ENCODE peak calls at places on chromosomes 12 and 14, in ten cellular contexts. One of them, this sample, is unnamed.

GRCh38 chr12:8644345-8645248 is 18.0 kb downstream of the MFAP5 start:
- DNase-seq in IMR-90: no peak
- DNase-seq in endothelial cell of umbilical vein: no peak
- DNase-seq in uterus: no peak
- DNase-seq in tibial nerve: no peak
- DNase-seq in stomach: no peak
- DNase-seq in heart left ventricle: no peak
- DNase-seq in H54: no peak
- DNase-seq in Peyer's patch: peak; percentile 80
- DNase-seq in A549: no peak
- DNase-seq in this sample: no peak

GRCh38 chr12:75798527-75798926 is 233.0 kb downstream of the PHLDA1 start:
- DNase-seq in A549: no peak
- DNase-seq in uterus: no peak
- DNase-seq in stomach: no peak
- DNase-seq in Peyer's patch: no peak
- DNase-seq in endothelial cell of umbilical vein: no peak
- DNase-seq in IMR-90: no peak
- DNase-seq in heart left ventricle: no peak
- DNase-seq in H54: no peak
- DNase-seq in tibial nerve: no peak
- DNase-seq in this sample: no peak

GRCh38 chr12:78421011-78421410 is 443.6 kb upstream of the SYT1 start:
- DNase-seq in stomach: no peak
- DNase-seq in heart left ventricle: no peak
- DNase-seq in IMR-90: peak; percentile 8
- DNase-seq in Peyer's patch: no peak
- DNase-seq in H54: no peak
- DNase-seq in A549: no peak
- DNase-seq in endothelial cell of umbilical vein: no peak
- DNase-seq in tibial nerve: no peak
- DNase-seq in uterus: no peak
- DNase-seq in this sample: no peak

GRCh38 chr14:67166450-67166853 is 22.8 kb upstream of the GARIN2 start:
- DNase-seq in tibial nerve: peak; percentile 61
- DNase-seq in endothelial cell of umbilical vein: peak; percentile 60
- DNase-seq in stomach: no peak
- DNase-seq in IMR-90: peak; percentile 58
- DNase-seq in Peyer's patch: peak; percentile 70
- DNase-seq in H54: no peak
- DNase-seq in A549: peak; percentile 64
- DNase-seq in uterus: no peak
- DNase-seq in heart left ventricle: no peak
- DNase-seq in this sample: no peak

GRCh38 chr12:30640392-30640791 is 55.3 kb downstream of the IPO8 start:
- DNase-seq in uterus: no peak
- DNase-seq in H54: no peak
- DNase-seq in stomach: no peak
- DNase-seq in endothelial cell of umbilical vein: no peak
- DNase-seq in tibial nerve: no peak
- DNase-seq in heart left ventricle: no peak
- DNase-seq in Peyer's patch: no peak
- DNase-seq in IMR-90: no peak
- DNase-seq in A549: no peak
- DNase-seq in this sample: no peak

GRCh38 chr14:59332727-59333126 is 132.5 kb downstream of the GPR135 start:
- DNase-seq in endothelial cell of umbilical vein: peak; percentile 94
- DNase-seq in stomach: no peak
- DNase-seq in uterus: no peak
- DNase-seq in A549: peak; percentile 41
- DNase-seq in tibial nerve: no peak
- DNase-seq in H54: no peak
- DNase-seq in IMR-90: peak; percentile 97
- DNase-seq in heart left ventricle: no peak
- DNase-seq in Peyer's patch: no peak
- DNase-seq in this sample: no peak

GRCh38 chr12:105474672-105475071 is 144.2 kb downstream of the C12orf75 start:
- DNase-seq in H54: peak; percentile 55
- DNase-seq in uterus: no peak
- DNase-seq in stomach: no peak
- DNase-seq in endothelial cell of umbilical vein: peak; percentile 62
- DNase-seq in A549: no peak
- DNase-seq in tibial nerve: no peak
- DNase-seq in IMR-90: peak; percentile 22
- DNase-seq in heart left ventricle: no peak
- DNase-seq in Peyer's patch: no peak
- DNase-seq in this sample: no peak

GRCh38 chr12:109010259-109010658 is 10.6 kb downstream of the SVOP start:
- DNase-seq in uterus: no peak
- DNase-seq in endothelial cell of umbilical vein: no peak
- DNase-seq in H54: no peak
- DNase-seq in IMR-90: no peak
- DNase-seq in A549: no peak
- DNase-seq in Peyer's patch: no peak
- DNase-seq in stomach: no peak
- DNase-seq in tibial nerve: no peak
- DNase-seq in heart left ventricle: no peak
- DNase-seq in this sample: no peak

GRCh38 chr12:62021808-62022207 is 238.4 kb upstream of the USP15 start:
- DNase-seq in stomach: no peak
- DNase-seq in endothelial cell of umbilical vein: no peak
- DNase-seq in IMR-90: no peak
- DNase-seq in Peyer's patch: no peak
- DNase-seq in tibial nerve: no peak
- DNase-seq in heart left ventricle: no peak
- DNase-seq in uterus: no peak
- DNase-seq in A549: peak; percentile 26
- DNase-seq in H54: no peak
- DNase-seq in this sample: no peak

GRCh38 chr12:122021193-122021821 is 377 bp upstream of the BCL7A start:
- DNase-seq in IMR-90: no peak
- DNase-seq in uterus: peak; percentile 37
- DNase-seq in H54: no peak
- DNase-seq in heart left ventricle: peak; percentile 70
- DNase-seq in Peyer's patch: no peak
- DNase-seq in stomach: no peak
- DNase-seq in A549: no peak
- DNase-seq in tibial nerve: no peak
- DNase-seq in endothelial cell of umbilical vein: peak; percentile 39
- DNase-seq in this sample: no peak

GRCh38 chr12:122022393-122023338 is 982 bp downstream of the BCL7A start:
- DNase-seq in uterus: no peak
- DNase-seq in tibial nerve: no peak
- DNase-seq in endothelial cell of umbilical vein: no peak
- DNase-seq in H54: no peak
- DNase-seq in A549: no peak
- DNase-seq in heart left ventricle: no peak
- DNase-seq in IMR-90: no peak
- DNase-seq in stomach: peak; percentile 31
- DNase-seq in Peyer's patch: no peak
- DNase-seq in this sample: no peak

GRCh38 chr12:122024132-122024785 is 2.6 kb downstream of the BCL7A start:
- DNase-seq in endothelial cell of umbilical vein: no peak
- DNase-seq in IMR-90: peak; percentile 25
- DNase-seq in stomach: no peak
- DNase-seq in heart left ventricle: no peak
- DNase-seq in uterus: no peak
- DNase-seq in A549: no peak
- DNase-seq in H54: no peak
- DNase-seq in tibial nerve: no peak
- DNase-seq in Peyer's patch: no peak
- DNase-seq in this sample: no peak

GRCh38 chr12:122021822-122022392 is at the start of gene BCL7A:
- DNase-seq in heart left ventricle: peak; percentile 81
- DNase-seq in IMR-90: peak; percentile 74
- DNase-seq in H54: peak; percentile 71
- DNase-seq in A549: peak; percentile 85
- DNase-seq in endothelial cell of umbilical vein: peak; percentile 72
- DNase-seq in tibial nerve: peak; percentile 57
- DNase-seq in uterus: peak; percentile 70
- DNase-seq in stomach: peak; percentile 70
- DNase-seq in Peyer's patch: peak; percentile 79
- DNase-seq in this sample: peak; percentile 68

GRCh38 chr12:122023339-122024131 is 1.9 kb downstream of the BCL7A start:
- DNase-seq in IMR-90: peak; percentile 70
- DNase-seq in uterus: peak; percentile 76
- DNase-seq in stomach: peak; percentile 70
- DNase-seq in tibial nerve: peak; percentile 34
- DNase-seq in H54: no peak
- DNase-seq in Peyer's patch: peak; percentile 66
- DNase-seq in A549: peak; percentile 55
- DNase-seq in heart left ventricle: peak; percentile 75
- DNase-seq in endothelial cell of umbilical vein: peak; percentile 79
- DNase-seq in this sample: no peak
- TF ChIP-seq POLR2A in IMR-90: no peak
- TF ChIP-seq POLR2A in uterus: peak; percentile 26
- TF ChIP-seq POLR2A in stomach: no peak
- TF ChIP-seq POLR2A in tibial nerve: no peak
- TF ChIP-seq POLR2A in H54: no peak
- TF ChIP-seq POLR2A in Peyer's patch: no peak
- TF ChIP-seq POLR2A in A549: no peak
- TF ChIP-seq POLR2A in heart left ventricle: no peak
- TF ChIP-seq POLR2A in endothelial cell of umbilical vein: no peak
- TF ChIP-seq POLR2A in this sample: no peak

GRCh38 chr14:51989293-51990234 is at the start of gene RTRAF:
- DNase-seq in heart left ventricle: peak; percentile 97
- DNase-seq in IMR-90: peak; percentile 92
- DNase-seq in Peyer's patch: peak; percentile 97
- DNase-seq in H54: peak; percentile 72
- DNase-seq in endothelial cell of umbilical vein: peak; percentile 97
- DNase-seq in uterus: peak; percentile 93
- DNase-seq in stomach: peak; percentile 95
- DNase-seq in A549: peak; percentile 94
- DNase-seq in tibial nerve: peak; percentile 86
- DNase-seq in this sample: peak; percentile 68
- TF ChIP-seq POLR2A in heart left ventricle: peak; percentile 49
- TF ChIP-seq POLR2A in IMR-90: peak; percentile 82
- TF ChIP-seq POLR2A in Peyer's patch: peak; percentile 87
- TF ChIP-seq POLR2A in H54: peak; percentile 60
- TF ChIP-seq POLR2A in endothelial cell of umbilical vein: peak; percentile 84
- TF ChIP-seq POLR2A in uterus: peak; percentile 85
- TF ChIP-seq POLR2A in stomach: no peak
- TF ChIP-seq POLR2A in A549: peak; percentile 78
- TF ChIP-seq POLR2A in tibial nerve: peak; percentile 87
- TF ChIP-seq POLR2A in this sample: peak; percentile 77

DNA sequence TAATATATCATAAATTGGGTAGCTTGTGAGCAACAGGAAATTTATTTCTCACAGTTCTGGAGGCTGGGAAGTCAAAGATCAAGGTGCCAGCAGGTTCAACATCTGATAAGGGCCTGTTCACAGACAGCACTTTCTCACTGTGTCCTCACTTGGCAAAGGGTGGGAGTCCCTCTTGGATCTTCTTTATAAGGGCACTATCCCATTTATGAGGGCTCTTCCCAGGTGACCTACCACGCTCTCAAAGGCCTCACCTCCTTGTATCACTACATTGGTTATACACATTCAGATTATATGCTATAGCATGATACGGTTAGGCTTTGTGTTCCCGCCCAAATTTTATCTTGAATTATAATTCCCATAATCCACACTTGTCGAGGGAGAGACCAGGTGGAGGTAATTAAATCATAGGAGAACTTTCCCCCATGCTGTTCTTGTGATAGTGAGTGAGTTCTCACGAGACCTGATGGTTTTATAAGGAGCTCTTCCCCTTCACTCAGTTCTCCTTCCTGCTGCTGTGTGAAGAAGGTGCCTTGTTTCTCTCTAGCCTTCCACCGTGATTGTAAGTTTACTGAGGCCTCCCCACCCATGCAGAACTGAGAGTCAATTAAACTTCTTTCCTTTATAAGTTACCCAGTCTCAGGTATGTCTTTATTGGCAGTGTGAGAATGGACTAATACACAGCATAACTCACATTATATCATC is 19.2 kb upstream of the LRIG3 start:
- DNase-seq in endothelial cell of umbilical vein: no peak
- DNase-seq in A549: no peak
- DNase-seq in H54: no peak
- DNase-seq in IMR-90: no peak
- DNase-seq in tibial nerve: no peak
- DNase-seq in Peyer's patch: no peak
- DNase-seq in uterus: no peak
- DNase-seq in stomach: no peak
- DNase-seq in heart left ventricle: no peak
- DNase-seq in this sample: no peak
- TF ChIP-seq POLR2A in endothelial cell of umbilical vein: no peak
- TF ChIP-seq POLR2A in A549: no peak
- TF ChIP-seq POLR2A in H54: no peak
- TF ChIP-seq POLR2A in IMR-90: no peak
- TF ChIP-seq POLR2A in tibial nerve: no peak
- TF ChIP-seq POLR2A in Peyer's patch: no peak
- TF ChIP-seq POLR2A in uterus: no peak
- TF ChIP-seq POLR2A in stomach: no peak
- TF ChIP-seq POLR2A in heart left ventricle: no peak
- TF ChIP-seq POLR2A in this sample: no peak

GRCh38 chr12:103840881-103841689 is at the start of gene NT5DC3:
- DNase-seq in IMR-90: peak; percentile 74
- DNase-seq in heart left ventricle: peak; percentile 93
- DNase-seq in uterus: peak; percentile 81
- DNase-seq in A549: peak; percentile 91
- DNase-seq in H54: peak; percentile 69
- DNase-seq in endothelial cell of umbilical vein: peak; percentile 69
- DNase-seq in tibial nerve: peak; percentile 60
- DNase-seq in stomach: peak; percentile 80
- DNase-seq in Peyer's patch: peak; percentile 87
- DNase-seq in this sample: peak; percentile 91
- TF ChIP-seq POLR2A in IMR-90: peak; percentile 82
- TF ChIP-seq POLR2A in heart left ventricle: peak; percentile 29
- TF ChIP-seq POLR2A in uterus: peak; percentile 97
- TF ChIP-seq POLR2A in A549: peak; percentile 97
- TF ChIP-seq POLR2A in H54: peak; percentile 98
- TF ChIP-seq POLR2A in endothelial cell of umbilical vein: peak; percentile 86
- TF ChIP-seq POLR2A in tibial nerve: peak; percentile 87
- TF ChIP-seq POLR2A in stomach: no peak
- TF ChIP-seq POLR2A in Peyer's patch: peak; percentile 53
- TF ChIP-seq POLR2A in this sample: peak; percentile 89

This sample was measured in H1.